ENCODE peak calls at places on chromosomes 7 and 10, in seven cellular contexts. J, Q, F, B, G, N and W are unnamed samples.

GRCh38 chr10:112915590-112916572 is 34.2 kb upstream of the TCF7L2 start:
- DNase-seq in J (no peak), Q (no peak), F (no peak), B (no peak), G (no peak), N (no peak), W (no peak)

GRCh38 chr10:132677096-132677904 is 108.6 kb downstream of the NKX6-2 start:
- DNase-seq in J (no peak), Q (no peak), F (no peak), B (no peak), G (peak; percentile 35), N (no peak), W (no peak)

GRCh38 chr10:51100221-51100620 is 25.9 kb downstream of the PRKG1 start:
- DNase-seq in J (no peak), Q (no peak), F (no peak), B (no peak), G (no peak), N (no peak), W (no peak)

GRCh38 chr10:133260895-133261725 is 15.6 kb downstream of the ADAM8 start:
- DNase-seq in J (peak; percentile 70), Q (no peak), F (peak; percentile 68), B (peak; percentile 73), G (peak; percentile 80), N (no peak), W (peak; percentile 81)

GRCh38 chr7:46972205-46972604 is 609.7 kb downstream of the TNS3 start:
- DNase-seq in J (no peak), Q (no peak), F (no peak), B (no peak), G (no peak), N (no peak), W (no peak)

GRCh38 chr7:51123322-51124021 is 193.1 kb downstream of the COBL start:
- DNase-seq in J (no peak), Q (no peak), F (no peak), B (peak; percentile 41), G (peak; percentile 53), N (no peak), W (no peak)

GRCh38 chr7:155431711-155432110 is 26.2 kb upstream of the EN2 start:
- DNase-seq in J (no peak), Q (no peak), F (no peak), B (no peak), G (no peak), N (no peak), W (no peak)

GRCh38 chr10:132383026-132383565 is 13.9 kb upstream of the PWWP2B start:
- DNase-seq in J (no peak), Q (no peak), F (no peak), B (no peak), G (peak; percentile 40), N (no peak), W (no peak)

GRCh38 chr10:48243487-48243886 is 31.0 kb downstream of the FRMPD2 start:
- DNase-seq in J (no peak), Q (peak; percentile 63), F (peak; percentile 26), B (no peak), G (no peak), N (no peak), W (no peak)

GRCh38 chr10:15442056-15442455 is 71.0 kb upstream of the FAM171A1 start:
- DNase-seq in J (no peak), Q (no peak), F (no peak), B (no peak), G (no peak), N (no peak), W (no peak)

GRCh38 chr7:81264116-81264515 is 345.3 kb upstream of the SEMA3C start:
- DNase-seq in J (no peak), Q (peak; percentile 2), F (no peak), B (no peak), G (no peak), N (no peak), W (no peak)

GRCh38 chr10:104328916-104329710 is 9.2 kb downstream of the ITPRIP start:
- DNase-seq in J (peak; percentile 73), Q (no peak), F (peak; percentile 92), B (peak; percentile 79), G (peak; percentile 76), N (peak; percentile 38), W (peak; percentile 85)

GRCh38 chr10:132443998-132444876 is 47.2 kb downstream of the PWWP2B start:
- DNase-seq in J (no peak), Q (peak; percentile 78), F (no peak), B (peak; percentile 48), G (no peak), N (no peak), W (no peak)

GRCh38 chr10:88115968-88116367 is 252.5 kb downstream of the PTEN start:
- DNase-seq in J (no peak), Q (no peak), F (no peak), B (no peak), G (no peak), N (no peak), W (no peak)

GRCh38 chr7:101858437-101859385 is 41.3 kb downstream of the CUX1 start:
- DNase-seq in J (no peak), Q (no peak), F (no peak), B (no peak), G (no peak), N (no peak), W (no peak)

GRCh38 chr7:50733552-50733951 is 49.1 kb downstream of the GRB10 start:
- DNase-seq in J (no peak), Q (no peak), F (no peak), B (no peak), G (no peak), N (no peak), W (no peak)

GRCh38 chr7:8443871-8444756 is 10.7 kb downstream of the NXPH1 start:
- DNase-seq in J (no peak), Q (peak; percentile 16), F (peak; percentile 78), B (no peak), G (no peak), N (peak; percentile 69), W (no peak)

GRCh38 chr7:37083311-37084096 is 359.2 kb upstream of the AOAH start:
- DNase-seq in J (no peak), Q (no peak), F (no peak), B (no peak), G (peak; percentile 54), N (no peak), W (no peak)

GRCh38 chr7:159149488-159149887 is 4.8 kb upstream of the VIPR2 start:
- DNase-seq in J (no peak), Q (no peak), F (no peak), B (no peak), G (no peak), N (no peak), W (no peak)

GRCh38 chr10:68212721-68213352 is 19.1 kb downstream of the ATOH7 start:
- DNase-seq in J (no peak), Q (peak; percentile 6), F (no peak), B (no peak), G (no peak), N (no peak), W (peak; percentile 29)

GRCh38 chr7:19020062-19020461 is 97.4 kb downstream of the TWIST1 start:
- DNase-seq in J (no peak), Q (no peak), F (no peak), B (no peak), G (no peak), N (no peak), W (no peak)

GRCh38 chr10:89119651-89120050 is 87.5 kb downstream of the CH25H start:
- DNase-seq in J (no peak), Q (peak; percentile 74), F (no peak), B (no peak), G (no peak), N (no peak), W (no peak)

GRCh38 chr7:148982596-148983219 is 45.6 kb downstream of the PDIA4 start:
- DNase-seq in J (no peak), Q (no peak), F (peak; percentile 69), B (no peak), G (no peak), N (no peak), W (no peak)

GRCh38 chr10:133614830-133615580 is 11.6 kb downstream of the FRG2B start:
- DNase-seq in J (no peak), Q (no peak), F (no peak), B (no peak), G (no peak), N (no peak), W (no peak)

GRCh38 chr10:80444124-80444523 is 10.0 kb upstream of the TSPAN14 start:
- DNase-seq in J (no peak), Q (no peak), F (peak; percentile 33), B (no peak), G (no peak), N (no peak), W (no peak)

GRCh38 chr10:89167915-89168314 is 39.2 kb downstream of the CH25H start:
- DNase-seq in J (no peak), Q (no peak), F (no peak), B (no peak), G (no peak), N (no peak), W (no peak)

GRCh38 chr7:99601656-99602310 is 3.7 kb downstream of the TMEM225B start:
- DNase-seq in J (no peak), Q (no peak), F (peak; percentile 11), B (peak; percentile 18), G (no peak), N (no peak), W (no peak)

GRCh38 chr7:114820993-114821945 is 100.6 kb upstream of the MDFIC start:
- DNase-seq in J (no peak), Q (no peak), F (no peak), B (no peak), G (no peak), N (no peak), W (no peak)

GRCh38 chr10:116589911-116590310 is 848 bp upstream of the PNLIPRP1 start:
- DNase-seq in J (no peak), Q (no peak), F (no peak), B (no peak), G (no peak), N (no peak), W (no peak)

GRCh38 chr7:25982684-25983083 is 169.3 kb upstream of the NFE2L3 start:
- DNase-seq in J (no peak), Q (no peak), F (no peak), B (no peak), G (no peak), N (no peak), W (no peak)

GRCh38 chr10:33091186-33091585 is 133.2 kb upstream of the ITGB1 start:
- DNase-seq in J (no peak), Q (no peak), F (no peak), B (no peak), G (no peak), N (no peak), W (no peak)

GRCh38 chr7:68199951-68200660 is 1203.5 kb downstream of the TYW1 start:
- DNase-seq in J (no peak), Q (no peak), F (no peak), B (no peak), G (no peak), N (no peak), W (no peak)

GRCh38 chr10:16751244-16751643 is 66.0 kb downstream of the RSU1 start:
- DNase-seq in J (no peak), Q (no peak), F (no peak), B (no peak), G (no peak), N (no peak), W (no peak)

GRCh38 chr7:132430466-132430862 is 145.8 kb downstream of the PLXNA4 start:
- DNase-seq in J (no peak), Q (no peak), F (no peak), B (no peak), G (no peak), N (no peak), W (no peak)